ENCODE peak calls at places on chromosome 21, in nine cellular contexts. One of them, this sample, is unnamed.

GRCh38 chr21:28627691-28628090 is 365.0 kb downstream of the LTN1 start:
- DNase-seq in NCI-H1105 treated with DMSO at 0.1 percent for 48 hours: no peak
- DNase-seq in stimulated activated CD8-positive, alpha-beta memory T cell treated with anti-CD3 and anti-CD28 coated beads, Interleukin-4, amount 100 ng/mL, for 4 hours: no peak
- DNase-seq in GM03348: no peak
- DNase-seq in adipocyte: no peak
- DNase-seq in stimulated activated naive CD8-positive, alpha-beta T cell treated with anti-CD3 and anti-CD28 coated beads, Interleukin-15, amount 100 ng/mL, for 72 hours: no peak
- DNase-seq in EL: peak; percentile 12
- DNase-seq in OCI-M1: peak; percentile 53
- DNase-seq in HCEC 1CT: peak; percentile 13
- DNase-seq in this sample: no peak

GRCh38 chr21:31132574-31133242 is 94.4 kb upstream of the KRTAP19-8 start:
- DNase-seq in NCI-H1105 treated with DMSO at 0.1 percent for 48 hours: no peak
- DNase-seq in stimulated activated CD8-positive, alpha-beta memory T cell treated with anti-CD3 and anti-CD28 coated beads, Interleukin-4, amount 100 ng/mL, for 4 hours: peak; percentile 26
- DNase-seq in GM03348: no peak
- DNase-seq in adipocyte: no peak
- DNase-seq in stimulated activated naive CD8-positive, alpha-beta T cell treated with anti-CD3 and anti-CD28 coated beads, Interleukin-15, amount 100 ng/mL, for 72 hours: peak; percentile 82
- DNase-seq in EL: no peak
- DNase-seq in OCI-M1: no peak
- DNase-seq in HCEC 1CT: no peak
- DNase-seq in this sample: no peak

GRCh38 chr21:34017127-34017961 is 56.0 kb upstream of the MRPS6 start:
- DNase-seq in NCI-H1105 treated with DMSO at 0.1 percent for 48 hours: no peak
- DNase-seq in stimulated activated CD8-positive, alpha-beta memory T cell treated with anti-CD3 and anti-CD28 coated beads, Interleukin-4, amount 100 ng/mL, for 4 hours: no peak
- DNase-seq in GM03348: no peak
- DNase-seq in adipocyte: no peak
- DNase-seq in stimulated activated naive CD8-positive, alpha-beta T cell treated with anti-CD3 and anti-CD28 coated beads, Interleukin-15, amount 100 ng/mL, for 72 hours: no peak
- DNase-seq in EL: no peak
- DNase-seq in OCI-M1: peak; percentile 55
- DNase-seq in HCEC 1CT: no peak
- DNase-seq in this sample: no peak

GRCh38 chr21:39141502-39141901 is 41.7 kb downstream of the PSMG1 start:
- DNase-seq in NCI-H1105 treated with DMSO at 0.1 percent for 48 hours: no peak
- DNase-seq in stimulated activated CD8-positive, alpha-beta memory T cell treated with anti-CD3 and anti-CD28 coated beads, Interleukin-4, amount 100 ng/mL, for 4 hours: no peak
- DNase-seq in GM03348: peak; percentile 63
- DNase-seq in adipocyte: peak; percentile 8
- DNase-seq in stimulated activated naive CD8-positive, alpha-beta T cell treated with anti-CD3 and anti-CD28 coated beads, Interleukin-15, amount 100 ng/mL, for 72 hours: no peak
- DNase-seq in EL: peak; percentile 33
- DNase-seq in OCI-M1: no peak
- DNase-seq in HCEC 1CT: peak; percentile 81
- DNase-seq in this sample: no peak

GRCh38 chr21:35024071-35024420 is 25.1 kb downstream of the RUNX1 start:
- DNase-seq in NCI-H1105 treated with DMSO at 0.1 percent for 48 hours: no peak
- DNase-seq in stimulated activated CD8-positive, alpha-beta memory T cell treated with anti-CD3 and anti-CD28 coated beads, Interleukin-4, amount 100 ng/mL, for 4 hours: no peak
- DNase-seq in GM03348: no peak
- DNase-seq in adipocyte: no peak
- DNase-seq in stimulated activated naive CD8-positive, alpha-beta T cell treated with anti-CD3 and anti-CD28 coated beads, Interleukin-15, amount 100 ng/mL, for 72 hours: no peak
- DNase-seq in EL: no peak
- DNase-seq in OCI-M1: no peak
- DNase-seq in HCEC 1CT: no peak
- DNase-seq in this sample: no peak

GRCh38 chr21:38377165-38378093 is 120.6 kb downstream of the KCNJ15 start:
- DNase-seq in NCI-H1105 treated with DMSO at 0.1 percent for 48 hours: no peak
- DNase-seq in stimulated activated CD8-positive, alpha-beta memory T cell treated with anti-CD3 and anti-CD28 coated beads, Interleukin-4, amount 100 ng/mL, for 4 hours: no peak
- DNase-seq in GM03348: peak; percentile 48
- DNase-seq in adipocyte: peak; percentile 8
- DNase-seq in stimulated activated naive CD8-positive, alpha-beta T cell treated with anti-CD3 and anti-CD28 coated beads, Interleukin-15, amount 100 ng/mL, for 72 hours: no peak
- DNase-seq in EL: peak; percentile 18
- DNase-seq in OCI-M1: peak; percentile 48
- DNase-seq in HCEC 1CT: no peak
- DNase-seq in this sample: no peak

GRCh38 chr21:37915516-37915915 is 741 bp downstream of the KCNJ6 start:
- DNase-seq in NCI-H1105 treated with DMSO at 0.1 percent for 48 hours: peak; percentile 74
- DNase-seq in stimulated activated CD8-positive, alpha-beta memory T cell treated with anti-CD3 and anti-CD28 coated beads, Interleukin-4, amount 100 ng/mL, for 4 hours: no peak
- DNase-seq in GM03348: peak; percentile 32
- DNase-seq in adipocyte: peak; percentile 19
- DNase-seq in stimulated activated naive CD8-positive, alpha-beta T cell treated with anti-CD3 and anti-CD28 coated beads, Interleukin-15, amount 100 ng/mL, for 72 hours: no peak
- DNase-seq in EL: no peak
- DNase-seq in OCI-M1: no peak
- DNase-seq in HCEC 1CT: no peak
- DNase-seq in this sample: no peak

GRCh38 chr21:45857761-45858160 is 123.8 kb upstream of the COL6A1 start:
- DNase-seq in NCI-H1105 treated with DMSO at 0.1 percent for 48 hours: no peak
- DNase-seq in stimulated activated CD8-positive, alpha-beta memory T cell treated with anti-CD3 and anti-CD28 coated beads, Interleukin-4, amount 100 ng/mL, for 4 hours: no peak
- DNase-seq in GM03348: no peak
- DNase-seq in adipocyte: no peak
- DNase-seq in stimulated activated naive CD8-positive, alpha-beta T cell treated with anti-CD3 and anti-CD28 coated beads, Interleukin-15, amount 100 ng/mL, for 72 hours: no peak
- DNase-seq in EL: no peak
- DNase-seq in OCI-M1: no peak
- DNase-seq in HCEC 1CT: no peak
- DNase-seq in this sample: no peak

GRCh38 chr21:16418211-16418610 is 688.4 kb downstream of the USP25 start:
- DNase-seq in NCI-H1105 treated with DMSO at 0.1 percent for 48 hours: no peak
- DNase-seq in stimulated activated CD8-positive, alpha-beta memory T cell treated with anti-CD3 and anti-CD28 coated beads, Interleukin-4, amount 100 ng/mL, for 4 hours: no peak
- DNase-seq in GM03348: peak; percentile 58
- DNase-seq in adipocyte: no peak
- DNase-seq in stimulated activated naive CD8-positive, alpha-beta T cell treated with anti-CD3 and anti-CD28 coated beads, Interleukin-15, amount 100 ng/mL, for 72 hours: no peak
- DNase-seq in EL: no peak
- DNase-seq in OCI-M1: peak; percentile 70
- DNase-seq in HCEC 1CT: no peak
- DNase-seq in this sample: no peak

GRCh38 chr21:16535100-16535418 is 805.3 kb downstream of the USP25 start:
- DNase-seq in NCI-H1105 treated with DMSO at 0.1 percent for 48 hours: peak; percentile 56
- DNase-seq in stimulated activated CD8-positive, alpha-beta memory T cell treated with anti-CD3 and anti-CD28 coated beads, Interleukin-4, amount 100 ng/mL, for 4 hours: no peak
- DNase-seq in GM03348: peak; percentile 56
- DNase-seq in adipocyte: no peak
- DNase-seq in stimulated activated naive CD8-positive, alpha-beta T cell treated with anti-CD3 and anti-CD28 coated beads, Interleukin-15, amount 100 ng/mL, for 72 hours: no peak
- DNase-seq in EL: peak; percentile 85
- DNase-seq in OCI-M1: peak; percentile 76
- DNase-seq in HCEC 1CT: peak; percentile 11
- DNase-seq in this sample: no peak

GRCh38 chr21:15400905-15401304 is 328.9 kb upstream of the USP25 start:
- DNase-seq in NCI-H1105 treated with DMSO at 0.1 percent for 48 hours: no peak
- DNase-seq in stimulated activated CD8-positive, alpha-beta memory T cell treated with anti-CD3 and anti-CD28 coated beads, Interleukin-4, amount 100 ng/mL, for 4 hours: no peak
- DNase-seq in GM03348: no peak
- DNase-seq in adipocyte: no peak
- DNase-seq in stimulated activated naive CD8-positive, alpha-beta T cell treated with anti-CD3 and anti-CD28 coated beads, Interleukin-15, amount 100 ng/mL, for 72 hours: no peak
- DNase-seq in EL: no peak
- DNase-seq in OCI-M1: no peak
- DNase-seq in HCEC 1CT: no peak
- DNase-seq in this sample: no peak

GRCh38 chr21:42439284-42440186 is 35.8 kb downstream of the UBASH3A start:
- DNase-seq in NCI-H1105 treated with DMSO at 0.1 percent for 48 hours: no peak
- DNase-seq in stimulated activated CD8-positive, alpha-beta memory T cell treated with anti-CD3 and anti-CD28 coated beads, Interleukin-4, amount 100 ng/mL, for 4 hours: no peak
- DNase-seq in GM03348: no peak
- DNase-seq in adipocyte: no peak
- DNase-seq in stimulated activated naive CD8-positive, alpha-beta T cell treated with anti-CD3 and anti-CD28 coated beads, Interleukin-15, amount 100 ng/mL, for 72 hours: peak; percentile 74
- DNase-seq in EL: no peak
- DNase-seq in OCI-M1: no peak
- DNase-seq in HCEC 1CT: no peak
- DNase-seq in this sample: no peak

GRCh38 chr21:46060596-46061061 is 37.3 kb upstream of the COL6A2 start:
- DNase-seq in NCI-H1105 treated with DMSO at 0.1 percent for 48 hours: no peak
- DNase-seq in stimulated activated CD8-positive, alpha-beta memory T cell treated with anti-CD3 and anti-CD28 coated beads, Interleukin-4, amount 100 ng/mL, for 4 hours: no peak
- DNase-seq in GM03348: peak; percentile 93
- DNase-seq in adipocyte: peak; percentile 97
- DNase-seq in stimulated activated naive CD8-positive, alpha-beta T cell treated with anti-CD3 and anti-CD28 coated beads, Interleukin-15, amount 100 ng/mL, for 72 hours: peak; percentile 65
- DNase-seq in EL: peak; percentile 99
- DNase-seq in OCI-M1: no peak
- DNase-seq in HCEC 1CT: peak; percentile 97
- DNase-seq in this sample: no peak

GRCh38 chr21:16154961-16155360 is 425.2 kb downstream of the USP25 start:
- DNase-seq in NCI-H1105 treated with DMSO at 0.1 percent for 48 hours: no peak
- DNase-seq in stimulated activated CD8-positive, alpha-beta memory T cell treated with anti-CD3 and anti-CD28 coated beads, Interleukin-4, amount 100 ng/mL, for 4 hours: no peak
- DNase-seq in GM03348: no peak
- DNase-seq in adipocyte: no peak
- DNase-seq in stimulated activated naive CD8-positive, alpha-beta T cell treated with anti-CD3 and anti-CD28 coated beads, Interleukin-15, amount 100 ng/mL, for 72 hours: no peak
- DNase-seq in EL: no peak
- DNase-seq in OCI-M1: no peak
- DNase-seq in HCEC 1CT: no peak
- DNase-seq in this sample: no peak

GRCh38 chr21:36260030-36260787 is 59.8 kb upstream of the MORC3 start:
- DNase-seq in NCI-H1105 treated with DMSO at 0.1 percent for 48 hours: peak; percentile 43
- DNase-seq in stimulated activated CD8-positive, alpha-beta memory T cell treated with anti-CD3 and anti-CD28 coated beads, Interleukin-4, amount 100 ng/mL, for 4 hours: peak; percentile 5
- DNase-seq in GM03348: peak; percentile 85
- DNase-seq in adipocyte: peak; percentile 92
- DNase-seq in stimulated activated naive CD8-positive, alpha-beta T cell treated with anti-CD3 and anti-CD28 coated beads, Interleukin-15, amount 100 ng/mL, for 72 hours: peak; percentile 35
- DNase-seq in EL: peak; percentile 71
- DNase-seq in OCI-M1: peak; percentile 95
- DNase-seq in HCEC 1CT: peak; percentile 72
- DNase-seq in this sample: peak; percentile 72

GRCh38 chr21:41121785-41122415 is 46.1 kb upstream of the BACE2 start:
- DNase-seq in NCI-H1105 treated with DMSO at 0.1 percent for 48 hours: peak; percentile 46
- DNase-seq in stimulated activated CD8-positive, alpha-beta memory T cell treated with anti-CD3 and anti-CD28 coated beads, Interleukin-4, amount 100 ng/mL, for 4 hours: peak; percentile 3
- DNase-seq in GM03348: peak; percentile 82
- DNase-seq in adipocyte: peak; percentile 92
- DNase-seq in stimulated activated naive CD8-positive, alpha-beta T cell treated with anti-CD3 and anti-CD28 coated beads, Interleukin-15, amount 100 ng/mL, for 72 hours: peak; percentile 66
- DNase-seq in EL: peak; percentile 76
- DNase-seq in OCI-M1: peak; percentile 86
- DNase-seq in HCEC 1CT: no peak
- DNase-seq in this sample: peak; percentile 22

GRCh38 chr21:39176312-39176711 is 6.9 kb downstream of the PSMG1 start:
- DNase-seq in NCI-H1105 treated with DMSO at 0.1 percent for 48 hours: no peak
- DNase-seq in stimulated activated CD8-positive, alpha-beta memory T cell treated with anti-CD3 and anti-CD28 coated beads, Interleukin-4, amount 100 ng/mL, for 4 hours: no peak
- DNase-seq in GM03348: no peak
- DNase-seq in adipocyte: no peak
- DNase-seq in stimulated activated naive CD8-positive, alpha-beta T cell treated with anti-CD3 and anti-CD28 coated beads, Interleukin-15, amount 100 ng/mL, for 72 hours: no peak
- DNase-seq in EL: no peak
- DNase-seq in OCI-M1: no peak
- DNase-seq in HCEC 1CT: peak; percentile 9
- DNase-seq in this sample: no peak

GRCh38 chr21:31665397-31665796 is 5.9 kb downstream of the SOD1 start:
- DNase-seq in NCI-H1105 treated with DMSO at 0.1 percent for 48 hours: no peak
- DNase-seq in stimulated activated CD8-positive, alpha-beta memory T cell treated with anti-CD3 and anti-CD28 coated beads, Interleukin-4, amount 100 ng/mL, for 4 hours: no peak
- DNase-seq in GM03348: no peak
- DNase-seq in adipocyte: no peak
- DNase-seq in stimulated activated naive CD8-positive, alpha-beta T cell treated with anti-CD3 and anti-CD28 coated beads, Interleukin-15, amount 100 ng/mL, for 72 hours: peak; percentile 56
- DNase-seq in EL: peak; percentile 26
- DNase-seq in OCI-M1: no peak
- DNase-seq in HCEC 1CT: no peak
- DNase-seq in this sample: no peak

GRCh38 chr21:26332873-26333272 is 162.3 kb upstream of the APP start:
- DNase-seq in NCI-H1105 treated with DMSO at 0.1 percent for 48 hours: no peak
- DNase-seq in stimulated activated CD8-positive, alpha-beta memory T cell treated with anti-CD3 and anti-CD28 coated beads, Interleukin-4, amount 100 ng/mL, for 4 hours: no peak
- DNase-seq in GM03348: no peak
- DNase-seq in adipocyte: no peak
- DNase-seq in stimulated activated naive CD8-positive, alpha-beta T cell treated with anti-CD3 and anti-CD28 coated beads, Interleukin-15, amount 100 ng/mL, for 72 hours: no peak
- DNase-seq in EL: no peak
- DNase-seq in OCI-M1: no peak
- DNase-seq in HCEC 1CT: no peak
- DNase-seq in this sample: no peak

GRCh38 chr21:44865561-44866280 is 7.8 kb downstream of the PTTG1IP start:
- DNase-seq in NCI-H1105 treated with DMSO at 0.1 percent for 48 hours: no peak
- DNase-seq in stimulated activated CD8-positive, alpha-beta memory T cell treated with anti-CD3 and anti-CD28 coated beads, Interleukin-4, amount 100 ng/mL, for 4 hours: no peak
- DNase-seq in GM03348: no peak
- DNase-seq in adipocyte: no peak
- DNase-seq in stimulated activated naive CD8-positive, alpha-beta T cell treated with anti-CD3 and anti-CD28 coated beads, Interleukin-15, amount 100 ng/mL, for 72 hours: no peak
- DNase-seq in EL: no peak
- DNase-seq in OCI-M1: peak; percentile 45
- DNase-seq in HCEC 1CT: no peak
- DNase-seq in this sample: no peak

GRCh38 chr21:30463713-30464112 is 16.5 kb downstream of the KRTAP19-1 start:
- DNase-seq in NCI-H1105 treated with DMSO at 0.1 percent for 48 hours: peak; percentile 1
- DNase-seq in stimulated activated CD8-positive, alpha-beta memory T cell treated with anti-CD3 and anti-CD28 coated beads, Interleukin-4, amount 100 ng/mL, for 4 hours: no peak
- DNase-seq in GM03348: no peak
- DNase-seq in adipocyte: peak; percentile 5
- DNase-seq in stimulated activated naive CD8-positive, alpha-beta T cell treated with anti-CD3 and anti-CD28 coated beads, Interleukin-15, amount 100 ng/mL, for 72 hours: no peak
- DNase-seq in EL: no peak
- DNase-seq in OCI-M1: peak; percentile 36
- DNase-seq in HCEC 1CT: no peak
- DNase-seq in this sample: peak; percentile 31

GRCh38 chr21:42736646-42737350 is 83.4 kb downstream of the PDE9A start:
- DNase-seq in NCI-H1105 treated with DMSO at 0.1 percent for 48 hours: no peak
- DNase-seq in stimulated activated CD8-positive, alpha-beta memory T cell treated with anti-CD3 and anti-CD28 coated beads, Interleukin-4, amount 100 ng/mL, for 4 hours: no peak
- DNase-seq in GM03348: no peak
- DNase-seq in adipocyte: no peak
- DNase-seq in stimulated activated naive CD8-positive, alpha-beta T cell treated with anti-CD3 and anti-CD28 coated beads, Interleukin-15, amount 100 ng/mL, for 72 hours: no peak
- DNase-seq in EL: no peak
- DNase-seq in OCI-M1: no peak
- DNase-seq in HCEC 1CT: no peak
- DNase-seq in this sample: no peak

GRCh38 chr21:19321688-19322087 is 918.1 kb upstream of the TMPRSS15 start:
- DNase-seq in NCI-H1105 treated with DMSO at 0.1 percent for 48 hours: no peak
- DNase-seq in stimulated activated CD8-positive, alpha-beta memory T cell treated with anti-CD3 and anti-CD28 coated beads, Interleukin-4, amount 100 ng/mL, for 4 hours: no peak
- DNase-seq in GM03348: no peak
- DNase-seq in adipocyte: no peak
- DNase-seq in stimulated activated naive CD8-positive, alpha-beta T cell treated with anti-CD3 and anti-CD28 coated beads, Interleukin-15, amount 100 ng/mL, for 72 hours: no peak
- DNase-seq in EL: no peak
- DNase-seq in OCI-M1: no peak
- DNase-seq in HCEC 1CT: no peak
- DNase-seq in this sample: no peak